ENCODE peak calls at places on chromosomes 1 and 21, in six cellular contexts. G is lower lobe of right lung, P is foreskin fibroblast, J is HCT116, E is fibroblast of lung, U is H9. R is an unnamed sample.
A peak's percentile ranks its signal among the peaks of the same experiment; 100 is the strongest.

GRCh38 chr1:203369666-203370065 is 18.7 kb upstream of the FMOD start:
- DNase-seq in J (no peak), E (no peak), P (no peak), G (no peak), U (no peak), R (no peak)

GRCh38 chr1:57623039-57623790 is 199.4 kb upstream of the DAB1 start:
- DNase-seq in J (no peak), U (peak; percentile 58), P (peak; percentile 2), E (no peak), G (no peak), R (no peak)

GRCh38 chr1:31831397-31832378 is 15.9 kb upstream of the SPOCD1 start:
- DNase-seq in G (no peak), E (peak; percentile 73), P (peak; percentile 80), J (no peak), U (no peak), R (no peak)

GRCh38 chr1:17244826-17245740 is 3.8 kb upstream of the PADI3 start:
- DNase-seq in E (no peak), J (no peak), G (no peak), P (peak; percentile 28), U (no peak), R (no peak)

GRCh38 chr1:82731216-82731615 is 930.5 kb downstream of the ADGRL2 start:
- DNase-seq in J (no peak), U (no peak), E (no peak), P (no peak), G (no peak), R (no peak)

GRCh38 chr1:27773732-27774445 is 870 bp downstream of the STX12 start:
- DNase-seq in P (peak; percentile 34), U (no peak), E (peak; percentile 50), G (no peak), J (no peak), R (no peak)

GRCh38 chr1:72283204-72284083 is 1.1 kb upstream of the NEGR1 start:
- DNase-seq in P (peak; percentile 94), J (no peak), G (peak; percentile 80), U (peak; percentile 41), E (peak; percentile 80), R (peak; percentile 10)

GRCh38 chr1:235270625-235271024 is 57.4 kb downstream of the ARID4B start:
- DNase-seq in U (no peak), G (no peak), P (peak; percentile 41), J (no peak), E (peak; percentile 69), R (no peak)

GRCh38 chr21:41095983-41096382 is 72.0 kb upstream of the BACE2 start:
- DNase-seq in J (no peak), U (no peak), P (no peak), G (no peak), E (no peak), R (no peak)

GRCh38 chr1:76494807-76495206 is 372.5 kb upstream of the ST6GALNAC5 start:
- DNase-seq in J (no peak), E (peak; percentile 20), U (no peak), P (peak; percentile 38), G (no peak), R (no peak)

GRCh38 chr1:114510235-114511047 is 562 bp downstream of the TRIM33 start:
- DNase-seq in U (peak; percentile 46), E (peak; percentile 47), P (peak; percentile 78), G (peak; percentile 71), J (peak; percentile 6), R (no peak)

GRCh38 chr1:109379422-109379821 is 18.3 kb downstream of the SORT1 start:
- DNase-seq in U (no peak), J (no peak), G (no peak), P (peak; percentile 72), E (no peak), R (no peak)

GRCh38 chr1:98557808-98558390 is 103.6 kb upstream of the SNX7 start:
- DNase-seq in U (no peak), E (peak; percentile 33), G (no peak), J (no peak), P (no peak), R (no peak)

GRCh38 chr21:44414291-44415072 is 40.8 kb upstream of the LRRC3 start:
- DNase-seq in P (no peak), G (no peak), E (no peak), J (no peak), U (peak; percentile 22), R (no peak)

GRCh38 chr1:239696317-239696716 is 309.9 kb downstream of the CHRM3 start:
- DNase-seq in U (no peak), E (no peak), G (no peak), P (no peak), J (no peak), R (no peak)

GRCh38 chr1:184329255-184329953 is 57.4 kb upstream of the C1orf21 start:
- DNase-seq in U (no peak), J (no peak), E (no peak), G (no peak), P (no peak), R (no peak)

GRCh38 chr1:3547055-3548005 is 64.0 kb downstream of the MEGF6 start:
- DNase-seq in U (peak; percentile 52), J (no peak), G (no peak), E (no peak), P (no peak), R (no peak)

GRCh38 chr1:179770887-179771502 is 27.9 kb downstream of the FAM163A start:
- DNase-seq in P (peak; percentile 19), U (no peak), E (no peak), J (no peak), G (no peak), R (no peak)
- TF ChIP-seq CTCF in P (peak; percentile 17), U (peak; percentile 39), E (no peak), J (no peak), G (no peak), R (no peak)

GRCh38 chr1:106961671-106962070 is 94.8 kb upstream of the PRMT6 start:
- DNase-seq in J (no peak), E (no peak), G (no peak), P (no peak), U (no peak), R (no peak)

GRCh38 chr1:106960412-106960811 is 96.1 kb upstream of the PRMT6 start:
- DNase-seq in J (no peak), G (no peak), E (no peak), U (no peak), P (no peak), R (no peak)

GRCh38 chr1:106954830-106955229 is 101.6 kb upstream of the PRMT6 start:
- DNase-seq in P (no peak), J (no peak), E (no peak), G (no peak), U (no peak), R (no peak)

GRCh38 chr1:106956721-106957120 is 99.8 kb upstream of the PRMT6 start:
- DNase-seq in U (no peak), J (no peak), P (peak; percentile 76), E (peak; percentile 46), G (no peak), R (no peak)

DNA sequence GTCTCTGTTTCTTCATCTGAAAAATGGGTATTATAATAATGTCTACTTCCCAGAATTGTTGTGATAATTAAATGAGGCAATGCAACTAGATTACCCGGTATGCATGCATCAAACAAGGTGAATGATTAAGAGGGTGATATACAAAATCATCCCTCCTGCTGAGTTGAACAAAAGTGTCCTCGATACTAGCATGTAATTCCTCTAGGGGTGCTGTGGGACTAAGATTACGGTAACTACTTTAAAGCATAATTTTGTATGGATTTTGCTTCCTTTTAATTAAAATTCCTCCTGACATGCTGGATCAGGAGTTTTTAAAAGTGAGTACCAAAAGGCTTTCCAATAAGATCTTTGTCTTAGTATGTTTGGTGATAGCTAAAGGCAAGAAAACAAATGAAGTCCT is 98.7 kb upstream of the PRMT6 start:
- DNase-seq in J (no peak), U (no peak), G (no peak), E (no peak), P (no peak), R (no peak)
- TF ChIP-seq CTCF in J (peak; percentile 12), U (peak; percentile 42), G (no peak), E (no peak), P (no peak), R (no peak)

GRCh38 chr1:193310569-193310968 is 124.2 kb upstream of the B3GALT2 start:
- DNase-seq in G (no peak), E (no peak), P (no peak), U (no peak), J (no peak), R (no peak)

GRCh38 chr1:193306430-193306829 is 120.0 kb upstream of the B3GALT2 start:
- DNase-seq in U (no peak), P (no peak), J (no peak), G (no peak), E (no peak), R (no peak)

GRCh38 chr1:193312432-193312831 is 126.0 kb upstream of the B3GALT2 start:
- DNase-seq in U (no peak), G (no peak), P (no peak), J (no peak), E (no peak), R (no peak)

GRCh38 chr1:193311226-193311948 is 125.0 kb upstream of the B3GALT2 start:
- DNase-seq in G (no peak), U (no peak), E (no peak), J (no peak), P (no peak), R (no peak)

GRCh38 chr1:193308438-193308837 is 122.0 kb upstream of the B3GALT2 start:
- DNase-seq in P (no peak), E (peak; percentile 65), J (no peak), U (no peak), G (no peak), R (no peak)
- TF ChIP-seq CTCF in P (no peak), E (no peak), J (no peak), U (no peak), G (no peak), R (no peak)

GRCh38 chr1:45334308-45335245 is 5.4 kb upstream of the TOE1 start:
- DNase-seq in U (peak; percentile 56), J (no peak), P (peak; percentile 22), E (no peak), G (no peak), R (no peak)
- TF ChIP-seq CTCF in U (peak; percentile 43), J (peak; percentile 12), P (no peak), E (no peak), G (no peak), R (no peak)

GRCh38 chr1:29121516-29121937 is 2.2 kb downstream of the TMEM200B start:
- DNase-seq in J (no peak), E (no peak), P (peak; percentile 40), G (no peak), U (no peak), R (no peak)
- TF ChIP-seq CTCF in J (no peak), E (no peak), P (no peak), G (peak; percentile 16), U (peak; percentile 8), R (peak; percentile 5)